ENCODE peak calls at places on chromosomes 2 and 18, in four cellular contexts. F is HepG2, P is SK-N-SH, Q is HCT116. O is an unnamed sample.

GRCh38 chr2:218367415-218368149 is 10.9 kb downstream of the CATIP start:
- DNase-seq in Q (peak; percentile 60), P (peak; percentile 84), F (no peak), O (peak; percentile 90)

GRCh38 chr18:62925031-62925688 is 209.8 kb downstream of the PHLPP1 start:
- DNase-seq in P (no peak), Q (no peak), F (no peak), O (no peak)

GRCh38 chr2:128137094-128137616 is 46.2 kb downstream of the UGGT1 start:
- DNase-seq in P (no peak), F (peak; percentile 11), Q (no peak), O (no peak)

GRCh38 chr18:6569813-6570212 is 155.1 kb upstream of the L3MBTL4 start:
- DNase-seq in Q (no peak), P (no peak), F (no peak), O (no peak)

GRCh38 chr2:62587616-62588015 is 81.6 kb upstream of the TMEM17 start:
- DNase-seq in P (no peak), F (no peak), Q (no peak), O (no peak)

GRCh38 chr2:102063360-102063947 is 71.7 kb downstream of the IL1R2 start:
- DNase-seq in Q (no peak), P (no peak), F (no peak), O (no peak)

GRCh38 chr2:234770081-234770506 is 181.7 kb upstream of the SH3BP4 start:
- DNase-seq in P (peak; percentile 57), F (no peak), Q (no peak), O (no peak)

GRCh38 chr2:147045113-147045512 is 799.7 kb upstream of the ACVR2A start:
- DNase-seq in Q (peak; percentile 26), P (peak; percentile 12), F (peak; percentile 45), O (peak; percentile 8)

GRCh38 chr2:595831-596592 is 81.2 kb downstream of the TMEM18 start:
- DNase-seq in F (no peak), P (peak; percentile 86), Q (no peak), O (no peak)

GRCh38 chr2:65749549-65749948 is 317.1 kb upstream of the SPRED2 start:
- DNase-seq in P (no peak), Q (no peak), F (no peak), O (no peak)

GRCh38 chr2:212938144-212938793 is 213.1 kb downstream of the IKZF2 start:
- DNase-seq in Q (no peak), F (no peak), P (no peak), O (no peak)

GRCh38 chr2:212941361-212941760 is 210.1 kb downstream of the IKZF2 start:
- DNase-seq in P (no peak), F (no peak), Q (no peak), O (no peak)

GRCh38 chr2:212939777-212940531 is 211.5 kb downstream of the IKZF2 start:
- DNase-seq in F (peak; percentile 31), Q (no peak), P (no peak), O (no peak)

GRCh38 chr2:212943351-212943750 is 208.1 kb downstream of the IKZF2 start:
- DNase-seq in Q (no peak), P (no peak), F (no peak), O (no peak)

DNA sequence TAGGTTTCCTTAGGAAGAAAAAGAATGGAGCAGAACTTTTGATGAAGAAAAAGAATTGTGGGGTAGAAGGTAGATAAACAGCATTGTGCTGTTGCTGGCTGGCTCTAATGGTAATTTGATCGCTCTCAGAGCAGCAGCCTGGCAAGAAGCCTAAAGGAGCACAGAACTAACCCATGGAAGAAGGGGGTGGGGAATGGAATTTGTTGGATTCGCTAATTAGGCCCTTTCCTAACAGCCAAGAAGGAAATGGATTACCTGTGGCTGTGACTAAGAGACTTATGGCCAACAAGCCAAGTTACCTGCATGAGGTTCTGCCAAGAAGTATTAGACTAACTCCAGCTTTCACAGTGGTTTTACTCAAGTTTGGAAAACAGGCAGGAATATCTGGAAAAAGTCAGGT is 210.6 kb downstream of the IKZF2 start:
- DNase-seq in Q (peak; percentile 51), P (no peak), F (no peak), O (no peak)
- TF ChIP-seq ELF1 in Q (no peak), P (no peak), F (no peak), O (no peak)

GRCh38 chr2:181308731-181309130 is 148.5 kb upstream of the ITGA4 start:
- DNase-seq in F (no peak), P (no peak), Q (no peak), O (no peak)

GRCh38 chr2:181310967-181311366 is 146.2 kb upstream of the ITGA4 start:
- DNase-seq in F (no peak), P (no peak), Q (no peak), O (no peak)

GRCh38 chr2:181309576-181309975 is 147.6 kb upstream of the ITGA4 start:
- DNase-seq in P (no peak), F (no peak), Q (no peak), O (no peak)

GRCh38 chr2:181307203-181307991 is 149.8 kb upstream of the ITGA4 start:
- DNase-seq in Q (no peak), F (no peak), P (no peak), O (no peak)

GRCh38 chr2:181309161-181309560 is 148.0 kb upstream of the ITGA4 start:
- DNase-seq in Q (no peak), P (no peak), F (no peak), O (no peak)
- TF ChIP-seq ELF1 in Q (no peak), P (no peak), F (no peak), O (no peak)

DNA sequence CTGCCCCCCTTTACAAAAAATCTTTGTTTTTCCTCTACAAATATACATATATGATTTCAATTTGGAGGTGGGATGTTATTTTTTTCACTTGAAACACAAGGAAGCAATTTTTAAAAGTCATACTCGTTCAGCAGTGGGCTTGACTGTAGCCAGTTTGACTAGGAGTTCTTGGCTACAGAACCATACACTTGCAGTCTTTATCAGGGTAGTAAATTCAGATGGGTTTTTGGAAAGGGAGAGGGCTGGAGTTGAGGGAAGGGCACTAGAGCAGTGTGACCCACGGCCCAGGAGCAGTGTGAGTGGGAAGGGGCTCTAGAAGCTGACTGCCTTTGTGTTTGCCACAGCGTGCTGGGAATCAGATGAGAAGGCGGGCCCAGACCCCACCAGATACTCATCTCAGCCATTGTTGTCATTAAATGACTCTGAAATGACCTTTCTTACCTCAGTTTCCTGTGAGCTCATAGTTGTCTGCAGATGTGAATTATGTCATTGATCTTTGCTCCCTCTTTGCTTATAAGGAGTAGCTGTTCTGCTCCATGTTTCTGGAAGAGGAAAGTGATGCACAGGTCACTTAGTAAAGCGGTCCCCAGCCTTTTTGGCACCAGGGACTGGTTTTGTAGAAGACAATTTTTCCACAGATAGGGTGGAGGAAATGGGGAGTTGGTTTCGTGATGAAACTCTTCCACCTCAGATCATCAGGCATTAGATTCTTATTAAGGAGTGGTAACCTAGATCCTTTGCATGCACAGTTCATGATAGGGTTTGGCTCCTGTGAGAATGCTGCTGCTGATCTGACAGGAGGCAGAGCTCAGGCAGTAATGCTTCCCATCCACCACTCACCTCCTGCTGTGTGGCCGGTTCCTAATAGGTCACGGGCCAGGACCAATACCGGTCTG is 116.8 kb downstream of the SPTBN1 start:
- DNase-seq in P (no peak), F (no peak), Q (no peak), O (no peak)
- TF ChIP-seq ELF1 in P (no peak), F (no peak), Q (no peak), O (no peak)

GRCh38 chr18:48819276-48819675 is 131.5 kb downstream of the SMAD7 start:
- DNase-seq in Q (no peak), P (no peak), F (no peak), O (no peak)

GRCh38 chr18:48818329-48819254 is 132.2 kb downstream of the SMAD7 start:
- DNase-seq in F (no peak), Q (no peak), P (no peak), O (no peak)

GRCh38 chr18:48819781-48820482 is 130.8 kb downstream of the SMAD7 start:
- DNase-seq in P (no peak), F (no peak), Q (no peak), O (no peak)

GRCh38 chr18:48821251-48821590 is 129.5 kb downstream of the SMAD7 start:
- DNase-seq in Q (no peak), P (no peak), F (no peak), O (no peak)

GRCh38 chr18:48820483-48821250 is 130.1 kb downstream of the SMAD7 start:
- DNase-seq in P (no peak), F (no peak), Q (no peak), O (no peak)
- TF ChIP-seq ELF1 in P (no peak), F (no peak), Q (no peak), O (no peak)

GRCh38 chr2:45436456-45436855 is 174.6 kb downstream of the SRBD1 start:
- DNase-seq in F (no peak), Q (no peak), P (no peak), O (no peak)

GRCh38 chr2:45432406-45432805 is 178.7 kb downstream of the SRBD1 start:
- DNase-seq in F (no peak), P (no peak), Q (no peak), O (no peak)

GRCh38 chr2:45438872-45439665 is 172.0 kb downstream of the SRBD1 start:
- DNase-seq in P (no peak), Q (no peak), F (no peak), O (no peak)

GRCh38 chr2:45433363-45433762 is 177.7 kb downstream of the SRBD1 start:
- DNase-seq in F (no peak), Q (no peak), P (no peak), O (no peak)

GRCh38 chr2:45435316-45435715 is 175.8 kb downstream of the SRBD1 start:
- DNase-seq in F (no peak), P (peak; percentile 24), Q (no peak), O (no peak)
- TF ChIP-seq ELF1 in F (no peak), P (no peak), Q (no peak), O (no peak)

GRCh38 chr2:53173126-53173525 is 594.5 kb upstream of the CHAC2 start:
- DNase-seq in Q (no peak), P (no peak), F (no peak), O (no peak)

GRCh38 chr2:53170463-53170862 is 597.1 kb upstream of the CHAC2 start:
- DNase-seq in F (no peak), Q (no peak), P (no peak), O (no peak)

GRCh38 chr2:53167227-53167626 is 600.4 kb upstream of the CHAC2 start:
- DNase-seq in F (no peak), Q (no peak), P (no peak), O (no peak)
- TF ChIP-seq ELF1 in F (no peak), Q (no peak), P (no peak), O (no peak)

DNA sequence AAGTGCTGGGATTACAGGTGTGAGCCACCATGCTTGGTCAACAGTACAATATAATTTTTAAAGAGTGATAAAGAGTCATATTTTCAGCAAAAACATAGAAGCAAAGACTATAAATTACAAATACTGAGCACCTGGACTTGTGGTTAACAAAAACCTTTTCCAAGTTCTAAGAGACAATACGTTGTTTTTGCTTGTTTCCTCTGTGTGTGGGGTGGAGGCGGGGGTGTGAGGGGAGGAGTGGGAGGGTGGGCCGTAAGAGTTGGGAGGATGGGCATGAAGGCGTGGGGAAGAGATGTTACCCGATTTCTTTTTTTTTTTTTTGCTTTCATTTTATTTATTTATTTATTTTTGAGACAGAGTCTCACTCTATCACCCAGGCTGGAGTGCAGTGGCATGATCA is 78.0 kb upstream of the WIPF1 start:
- DNase-seq in P (no peak), F (no peak), Q (no peak), O (no peak)
- TF ChIP-seq ELF1 in P (no peak), F (no peak), Q (no peak), O (no peak)

GRCh38 chr2:120761164-120761861 is 25.6 kb downstream of the GLI2 start:
- DNase-seq in F (no peak), Q (no peak), P (no peak), O (no peak)
- TF ChIP-seq ELF1 in F (no peak), Q (no peak), P (no peak), O (no peak)